ENCODE peak calls at places on chromosomes 4 and X, in five cellular contexts. R, U, L, F and H are unnamed samples.

GRCh38 chrX:19628006-19628575 is 112.8 kb upstream of the MAP3K15 start:
- DNase-seq in R (no peak), U (peak; percentile 52), L (no peak), F (no peak), H (no peak)

GRCh38 chr4:143714290-143714625 is 13.8 kb upstream of the FREM3 start:
- DNase-seq in R (no peak), U (no peak), L (no peak), F (no peak), H (no peak)

GRCh38 chr4:1241466-1241935 is 7.4 kb downstream of the CTBP1 start:
- DNase-seq in R (no peak), U (peak; percentile 43), L (no peak), F (no peak), H (peak; percentile 4)

GRCh38 chr4:8316251-8316771 is 46.8 kb downstream of the HTRA3 start:
- DNase-seq in R (no peak), U (no peak), L (no peak), F (no peak), H (no peak)

GRCh38 chr4:90293320-90293719 is 166.1 kb downstream of the CCSER1 start:
- DNase-seq in R (no peak), U (no peak), L (peak; percentile 43), F (no peak), H (no peak)

GRCh38 chrX:123340691-123341090 is 156.6 kb downstream of the GRIA3 start:
- DNase-seq in R (no peak), U (no peak), L (no peak), F (no peak), H (no peak)

GRCh38 chr4:3739577-3739976 is 26.6 kb upstream of the ADRA2C start:
- DNase-seq in R (no peak), U (no peak), L (no peak), F (no peak), H (no peak)

GRCh38 chr4:147157860-147158701 is 212.4 kb upstream of the TTC29 start:
- DNase-seq in R (no peak), U (no peak), L (peak; percentile 62), F (peak; percentile 28), H (peak; percentile 73)

GRCh38 chrX:134782796-134783195 is 124.5 kb upstream of the PLAC1 start:
- DNase-seq in R (peak; percentile 4), U (no peak), L (peak; percentile 59), F (no peak), H (no peak)

GRCh38 chr4:139243448-139244365 is 36.3 kb downstream of the MGARP start:
- DNase-seq in R (no peak), U (no peak), L (peak; percentile 92), F (no peak), H (no peak)

GRCh38 chrX:48045410-48046311 is 25.8 kb downstream of the ZNF630 start:
- DNase-seq in R (no peak), U (peak; percentile 32), L (peak; percentile 92), F (no peak), H (no peak)

GRCh38 chr4:172892300-172892699 is 276.3 kb upstream of the GALNT7 start:
- DNase-seq in R (no peak), U (peak; percentile 27), L (no peak), F (no peak), H (peak; percentile 20)

GRCh38 chr4:20386906-20387305 is 135.2 kb downstream of the SLIT2 start:
- DNase-seq in R (no peak), U (no peak), L (no peak), F (no peak), H (no peak)

GRCh38 chrX:137431693-137432488 is 134.0 kb upstream of the ZIC3 start:
- DNase-seq in R (no peak), U (no peak), L (no peak), F (no peak), H (no peak)

GRCh38 chrX:130529531-130529930 is 127.7 kb downstream of the RBMX2 start:
- DNase-seq in R (no peak), U (no peak), L (no peak), F (no peak), H (no peak)

GRCh38 chrX:30313322-30313721 is 4.1 kb upstream of the NR0B1 start:
- DNase-seq in R (no peak), U (no peak), L (no peak), F (no peak), H (no peak)

GRCh38 chr4:4969298-4969697 is 50.0 kb downstream of the CYTL1 start:
- DNase-seq in R (peak; percentile 67), U (peak; percentile 40), L (peak; percentile 13), F (peak; percentile 42), H (no peak)

GRCh38 chrX:70088791-70089190 is 26.5 kb downstream of the OTUD6A start:
- DNase-seq in R (no peak), U (no peak), L (no peak), F (no peak), H (no peak)

GRCh38 chr4:152166567-152166966 is 369.3 kb downstream of the FBXW7 start:
- DNase-seq in R (no peak), U (no peak), L (peak; percentile 19), F (no peak), H (no peak)

GRCh38 chr4:148487181-148487580 is 45.0 kb upstream of the NR3C2 start:
- DNase-seq in R (no peak), U (no peak), L (no peak), F (no peak), H (no peak)

GRCh38 chrX:17692709-17693346 is 44.5 kb upstream of the SCML1 start:
- DNase-seq in R (no peak), U (no peak), L (peak; percentile 15), F (no peak), H (peak; percentile 33)

GRCh38 chr4:536351-536972 is 37.5 kb downstream of the PIGG start:
- DNase-seq in R (no peak), U (no peak), L (no peak), F (no peak), H (no peak)

GRCh38 chr4:35559559-35560365 is 684.6 kb downstream of the ARAP2 start:
- DNase-seq in R (no peak), U (no peak), L (no peak), F (no peak), H (no peak)

GRCh38 chrX:78532363-78532762 is 126.8 kb downstream of the RTL3 start:
- DNase-seq in R (no peak), U (no peak), L (no peak), F (no peak), H (no peak)

GRCh38 chrX:133215747-133216146 is 2.4 kb downstream of the TFDP3 start:
- DNase-seq in R (no peak), U (peak; percentile 27), L (peak; percentile 8), F (no peak), H (peak; percentile 6)

GRCh38 chrX:113001836-113002235 is 161.2 kb upstream of the AMOT start:
- DNase-seq in R (no peak), U (no peak), L (no peak), F (no peak), H (no peak)

GRCh38 chr4:102343964-102344519 is 1.2 kb downstream of the SLC39A8 start:
- DNase-seq in R (peak; percentile 11), U (peak; percentile 72), L (no peak), F (no peak), H (no peak)

GRCh38 chr4:54913751-54914526 is 211.5 kb downstream of the KDR start:
- DNase-seq in R (no peak), U (no peak), L (peak; percentile 10), F (no peak), H (no peak)

GRCh38 chrX:110276778-110277177 is 41.1 kb downstream of the AMMECR1 start:
- DNase-seq in R (no peak), U (no peak), L (no peak), F (no peak), H (no peak)

GRCh38 chr4:104015680-104016079 is 295.9 kb upstream of the TACR3 start:
- DNase-seq in R (no peak), U (no peak), L (peak; percentile 2), F (no peak), H (peak; percentile 21)

GRCh38 chr4:3430524-3430923 is 11.2 kb upstream of the HGFAC start:
- DNase-seq in R (no peak), U (no peak), L (no peak), F (no peak), H (no peak)

GRCh38 chrX:128543114-128543513 is 490.9 kb upstream of the ACTRT1 start:
- DNase-seq in R (no peak), U (no peak), L (no peak), F (no peak), H (no peak)

GRCh38 chr4:21749936-21750335 is 198.6 kb downstream of the KCNIP4 start:
- DNase-seq in R (no peak), U (no peak), L (peak; percentile 31), F (no peak), H (no peak)

GRCh38 chrX:9873952-9874351 is 87.7 kb downstream of the SHROOM2 start:
- DNase-seq in R (no peak), U (peak; percentile 31), L (no peak), F (peak; percentile 52), H (peak; percentile 36)

GRCh38 chrX:119757646-119757978 is 776 bp upstream of the SOWAHD start:
- DNase-seq in R (no peak), U (no peak), L (no peak), F (no peak), H (no peak)
- H3K4me3 ChIP-seq in R (no peak overlapping the region), U (peak overlapping the region; percentile 52), L (peak overlapping the region; percentile 37), F (peak overlapping the region; percentile 54), H (peak overlapping the region; percentile 44)

DNA sequence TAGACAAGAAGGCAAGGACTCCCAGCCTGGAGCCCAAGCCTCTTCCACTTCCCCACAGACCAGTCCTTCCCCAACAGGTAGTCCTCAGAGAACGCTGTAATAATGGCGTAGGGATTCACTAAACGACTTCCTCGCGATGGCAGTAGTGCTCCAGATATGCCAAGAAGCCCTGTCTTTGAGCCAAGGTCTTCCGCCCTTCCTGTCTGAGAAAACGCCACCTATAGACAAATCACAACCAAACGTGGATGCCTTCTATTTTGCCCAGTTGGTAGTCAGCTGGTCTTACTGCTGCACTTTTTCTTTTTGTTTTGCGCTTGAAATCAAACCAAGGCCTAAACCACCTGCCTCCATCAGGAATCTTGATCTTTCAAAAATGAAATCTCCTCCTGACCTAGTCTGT is 203.3 kb downstream of the OR13H1 start:
- DNase-seq in R (no peak), U (peak; percentile 85), L (no peak), F (peak; percentile 76), H (no peak)
- H3K4me3 ChIP-seq in R (no peak overlapping the region), U (peak overlapping the region; percentile 43), L (no peak overlapping the region), F (no peak overlapping the region), H (no peak overlapping the region)

DNA sequence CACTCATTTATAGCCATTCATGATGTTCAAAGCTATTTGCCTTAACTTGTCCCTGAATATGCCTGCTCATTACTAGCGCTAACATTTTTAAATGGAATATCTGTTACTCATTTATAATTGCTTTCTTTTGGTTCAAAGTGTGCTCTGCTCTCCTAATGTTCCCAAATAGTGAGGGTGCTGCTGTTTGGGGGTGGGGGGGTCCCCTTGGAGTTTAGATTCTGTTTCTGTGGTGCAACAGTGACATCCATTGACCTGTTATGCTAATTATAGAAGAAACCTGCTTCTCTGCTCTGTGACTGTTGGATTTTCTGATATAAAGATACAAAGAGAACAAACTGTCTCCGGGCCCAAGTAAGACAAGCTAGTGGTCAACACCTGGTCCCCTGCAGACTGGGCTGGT is 222.4 kb downstream of the SHROOM3 start:
- DNase-seq in R (no peak), U (no peak), L (no peak), F (no peak), H (no peak)
- H3K4me3 ChIP-seq in R (no peak overlapping the region), U (no peak overlapping the region), L (no peak overlapping the region), F (no peak overlapping the region), H (no peak overlapping the region)

GRCh38 chr4:150355404-150355803 is 226.5 kb upstream of the MAB21L2 start:
- DNase-seq in R (no peak), U (no peak), L (no peak), F (no peak), H (no peak)
- H3K4me3 ChIP-seq in R (no peak overlapping the region), U (no peak overlapping the region), L (no peak overlapping the region), F (no peak overlapping the region), H (no peak overlapping the region)